ENCODE peak calls at places on chromosomes 12 and 14, in five cellular contexts. R is K562, H is HepG2, F is GM12878, D is H1. P is an unnamed sample. For H3K4me1, the result is how much of the 10 kb centered on the place peaks cover.

GRCh38 chr14:73771848-73772705 is 57.9 kb upstream of the PNMA1 start:
- DNase-seq in R (peak), H (peak), F (peak), D (peak), P (no peak)

GRCh38 chr14:99879401-99880295 is 86.4 kb downstream of the EML1 start:
- DNase-seq in R (no peak), H (no peak), F (no peak), D (no peak), P (no peak)

GRCh38 chr12:22979854-22980253 is 354.9 kb downstream of the ETNK1 start:
- DNase-seq in R (no peak), H (no peak), F (no peak), D (no peak), P (no peak)

GRCh38 chr14:85308531-85309300 is 221.2 kb upstream of the FLRT2 start:
- DNase-seq in R (no peak), H (no peak), F (no peak), D (no peak), P (no peak)

GRCh38 chr12:559208-559905 is 99.6 kb downstream of the B4GALNT3 start:
- DNase-seq in R (no peak), H (no peak), F (no peak), D (no peak), P (no peak)

GRCh38 chr14:100416921-100417451 is 93.8 kb downstream of the SLC25A47 start:
- DNase-seq in R (no peak), H (no peak), F (no peak), D (no peak), P (no peak)

GRCh38 chr14:94612174-94612573 is at the start of gene SERPINA3:
- DNase-seq in R (no peak), H (peak), F (no peak), D (no peak), P (no peak)

GRCh38 chr12:155006-155405 is 59.0 kb downstream of the SLC6A12 start:
- DNase-seq in R (no peak), H (no peak), F (no peak), D (no peak), P (no peak)

GRCh38 chr12:7217475-7218069 is 28.1 kb downstream of the PEX5 start:
- DNase-seq in R (no peak), H (no peak), F (no peak), D (no peak), P (no peak)

GRCh38 chr12:97229036-97229435 is 233.6 kb upstream of the RMST start:
- DNase-seq in R (no peak), H (no peak), F (no peak), D (no peak), P (no peak)

GRCh38 chr12:132325733-132326130 is 3.7 kb downstream of the GALNT9 start:
- DNase-seq in R (no peak), H (no peak), F (no peak), D (no peak), P (no peak)
- TF ChIP-seq SIN3A in R (no peak), H (no peak), F (no peak), D (no peak), P (no peak)

GRCh38 chr12:96189781-96190180 is 4.4 kb upstream of the ELK3 start:
- DNase-seq in R (no peak), H (no peak), F (no peak), D (no peak), P (no peak)

GRCh38 chr12:96185914-96186313 is 8.3 kb upstream of the ELK3 start:
- DNase-seq in R (no peak), H (no peak), F (no peak), D (no peak), P (no peak)

GRCh38 chr12:96187675-96188355 is 6.4 kb upstream of the ELK3 start:
- DNase-seq in R (no peak), H (no peak), F (no peak), D (no peak), P (no peak)

GRCh38 chr12:96186902-96187301 is 7.3 kb upstream of the ELK3 start:
- DNase-seq in R (no peak), H (no peak), F (no peak), D (no peak), P (no peak)

DNA sequence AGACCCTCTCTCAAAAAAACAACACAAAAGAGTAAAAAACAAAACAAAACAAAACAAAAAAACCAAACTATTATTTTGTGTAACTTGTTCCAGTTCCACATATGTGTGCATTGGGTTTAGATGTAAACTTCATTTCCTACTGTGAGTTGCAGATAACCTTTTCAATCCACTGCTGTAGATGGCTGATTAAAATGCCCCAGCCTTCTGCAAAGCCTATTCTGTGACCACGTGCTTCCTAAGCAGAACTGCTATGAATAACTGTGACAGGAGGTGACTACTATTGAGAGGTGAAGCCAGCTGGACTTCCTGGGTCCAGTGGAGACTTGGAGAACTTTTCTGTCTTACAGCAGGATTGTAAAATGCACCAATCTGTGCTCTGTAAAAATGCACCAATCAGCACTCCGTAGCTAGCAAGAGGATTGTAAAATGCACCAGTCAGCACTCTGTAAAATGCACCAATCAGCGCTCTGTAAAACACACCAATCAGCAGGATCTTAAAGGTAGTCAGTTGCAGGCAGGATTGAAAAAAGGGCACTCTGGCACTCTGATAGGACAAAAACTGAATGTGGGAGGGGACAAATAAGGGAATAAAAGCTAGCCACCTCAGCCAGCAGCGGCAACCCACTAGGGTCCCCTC is 10.3 kb upstream of the ELK3 start:
- DNase-seq in R (peak), H (no peak), F (no peak), D (no peak), P (no peak)
- TF ChIP-seq CEBPB in R (no peak), H (no peak), F (no peak), D (no peak), P (no peak)

GRCh38 chr12:15815730-15816129 is 26.5 kb upstream of the EPS8 start:
- DNase-seq in R (no peak), H (no peak), F (no peak), D (no peak), P (no peak)
- H3K4me1 ChIP-seq in R (under half), H (under half), F (under half), D (under half), P (under half)

DNA sequence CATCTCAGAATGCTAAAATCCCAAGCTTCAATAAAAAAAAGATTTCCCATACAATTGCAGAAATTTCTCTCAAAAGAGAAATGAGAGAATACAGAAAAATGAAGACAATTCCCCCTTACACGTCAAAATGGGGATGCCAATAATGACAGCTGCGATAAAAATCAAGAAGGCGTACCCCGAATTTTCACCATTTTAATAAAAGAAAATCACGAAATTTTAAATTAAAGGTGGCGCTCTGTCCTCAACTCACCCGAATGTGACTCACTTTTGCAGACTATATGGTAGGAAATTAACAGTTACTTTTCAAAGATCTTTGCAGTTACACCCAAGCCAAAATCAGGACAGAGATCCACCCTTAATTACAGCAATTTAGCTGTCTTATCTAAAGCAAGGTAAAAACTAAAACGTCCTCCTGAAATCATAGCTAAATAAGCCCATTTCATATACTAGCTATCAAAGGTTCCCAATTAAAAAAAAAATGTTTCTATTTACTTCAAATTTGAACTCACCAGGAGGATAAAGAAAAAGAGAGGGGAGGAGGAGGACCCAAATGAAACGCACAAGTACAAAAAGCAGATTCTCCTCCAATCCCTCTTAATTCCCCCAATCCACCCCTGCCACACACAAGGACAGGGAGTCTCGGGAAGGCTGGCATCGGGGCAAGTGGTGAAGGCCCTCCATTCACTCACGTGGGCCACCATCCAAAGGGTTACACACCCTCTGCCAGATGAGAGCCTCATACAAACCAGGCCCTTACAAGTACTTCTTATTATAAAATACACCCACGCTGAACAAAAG is 1.9 kb downstream of the ATP2B1 start:
- DNase-seq in R (no peak), H (no peak), F (no peak), D (no peak), P (no peak)
- TF ChIP-seq SIN3A in R (no peak), H (no peak), F (no peak), D (no peak), P (no peak)

DNA sequence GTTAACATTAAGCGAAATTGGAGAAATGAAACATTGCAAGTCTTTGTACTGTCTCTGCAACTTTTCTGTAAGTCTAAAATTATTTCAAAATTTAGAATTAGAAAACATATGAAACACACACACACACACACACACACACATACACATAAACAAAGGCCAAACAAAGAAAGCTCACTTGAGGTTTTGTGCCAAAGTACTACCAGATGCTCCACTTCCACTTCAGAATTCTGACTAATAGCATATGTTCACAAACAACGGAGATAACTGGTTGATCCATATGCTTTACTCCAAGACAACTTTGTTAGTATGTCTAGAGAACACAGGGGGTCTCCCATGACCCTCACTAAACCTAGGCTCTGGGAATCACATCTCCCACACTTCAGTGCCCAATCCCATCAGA is 133.8 kb upstream of the CLEC14A start:
- DNase-seq in R (no peak), H (no peak), F (no peak), D (no peak), P (no peak)
- TF ChIP-seq CEBPB in R (no peak), H (no peak), F (no peak), D (no peak), P (no peak)

DNA sequence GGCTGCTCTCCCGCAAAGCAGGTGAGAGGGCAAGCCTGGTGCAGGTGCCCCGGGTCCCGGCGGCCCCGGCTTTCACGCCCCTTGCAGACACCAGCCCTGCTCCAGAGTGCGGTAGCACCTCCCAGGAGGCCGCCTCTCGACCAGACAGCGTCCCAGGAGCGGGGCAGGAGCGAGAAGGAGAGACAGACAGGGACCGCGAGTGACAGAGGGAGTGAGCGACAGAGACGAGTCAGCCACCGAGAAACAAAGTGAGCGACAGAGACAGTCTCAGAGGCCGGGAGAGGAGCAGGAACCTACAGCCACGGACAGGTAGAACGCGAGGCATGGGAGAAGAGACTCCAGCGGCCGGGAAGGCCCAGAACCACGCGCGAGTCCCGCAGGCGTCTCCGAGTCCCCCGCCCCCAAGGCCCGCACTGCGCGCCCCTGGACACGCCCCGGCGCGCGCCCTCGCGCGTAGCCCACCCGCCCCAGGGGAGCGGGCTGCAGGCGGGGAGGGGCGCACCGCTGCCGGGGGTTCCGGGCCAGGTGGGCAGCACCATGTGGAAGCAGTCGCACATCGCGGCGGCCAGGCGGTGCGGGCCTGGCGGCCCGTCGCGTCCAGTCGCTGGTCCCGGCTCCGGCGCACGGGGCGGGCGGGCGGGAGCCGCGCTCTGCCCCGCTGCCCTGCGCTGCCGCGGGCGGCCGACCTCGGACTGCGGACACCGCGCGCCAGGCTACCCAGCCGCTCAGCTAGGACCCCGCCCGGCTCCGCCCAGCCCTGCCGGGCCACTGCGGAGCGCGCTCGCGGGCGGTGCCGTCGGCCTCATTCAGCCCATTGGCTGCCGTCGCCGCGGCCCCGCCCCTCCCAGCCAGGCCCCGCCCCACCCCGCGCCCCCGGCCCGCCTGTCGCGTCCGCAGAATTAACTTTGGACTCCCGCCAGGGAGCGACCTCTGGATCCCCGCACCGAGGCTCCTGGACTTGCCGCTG is at the start of gene AHNAK2:
- DNase-seq in R (peak), H (peak), F (no peak), D (peak), P (peak)
- H3K4me1 ChIP-seq in R (half or more), H (under half), F (under half), D (under half), P (half or more)

GRCh38 chr12:125247477-125247876 is 182.2 kb downstream of the AACS start:
- DNase-seq in R (peak), H (no peak), F (no peak), D (no peak), P (no peak)

GRCh38 chr12:125244338-125244737 is 179.1 kb downstream of the AACS start:
- DNase-seq in R (no peak), H (no peak), F (no peak), D (no peak), P (no peak)

GRCh38 chr12:125246346-125246656 is 181.1 kb downstream of the AACS start:
- DNase-seq in R (no peak), H (no peak), F (no peak), D (no peak), P (no peak)

GRCh38 chr12:125243811-125244210 is 178.6 kb downstream of the AACS start:
- DNase-seq in R (no peak), H (no peak), F (no peak), D (no peak), P (no peak)

DNA sequence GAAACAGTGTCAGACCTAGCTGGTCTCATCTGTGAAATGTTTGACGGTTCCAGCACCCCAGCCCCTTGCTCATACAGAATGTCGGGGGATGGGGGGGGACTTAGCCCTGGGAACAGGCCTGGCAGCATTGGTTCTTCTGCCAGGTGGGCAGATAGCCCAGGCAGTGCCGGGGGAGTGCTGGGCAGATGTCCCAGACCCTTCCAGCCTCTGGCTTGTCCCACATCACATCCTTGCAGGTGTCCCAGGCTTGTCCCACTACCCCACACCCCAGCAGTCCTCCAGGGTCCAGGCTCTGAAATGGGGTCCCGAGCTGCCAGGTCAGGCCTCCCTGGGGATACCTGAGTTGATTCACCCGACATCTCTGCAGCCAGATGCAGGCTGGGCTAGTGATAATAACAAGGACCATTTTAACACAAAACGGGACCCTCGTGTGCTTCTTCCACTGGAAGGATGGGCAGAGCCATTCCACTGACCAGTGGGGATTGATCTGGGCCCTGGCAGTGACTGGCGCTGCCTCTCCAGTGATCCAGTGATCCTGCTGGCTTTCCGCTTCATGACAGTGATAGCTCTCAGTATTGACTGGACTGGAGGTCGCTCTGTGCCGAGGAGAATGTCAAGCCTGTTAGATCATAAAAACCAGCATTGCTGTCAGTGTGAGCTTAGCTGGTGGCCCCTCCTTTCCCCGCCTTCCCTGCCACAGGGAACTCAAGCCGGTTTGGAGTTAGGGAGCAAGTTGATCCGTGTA is 180.5 kb downstream of the AACS start:
- DNase-seq in R (no peak), H (no peak), F (no peak), D (no peak), P (no peak)
- TF ChIP-seq SIN3A in R (no peak), H (no peak), F (no peak), D (no peak), P (no peak)

GRCh38 chr12:18810537-18811253 is 72.8 kb downstream of the CAPZA3 start:
- DNase-seq in R (no peak), H (no peak), F (no peak), D (no peak), P (no peak)
- TF ChIP-seq CEBPB in R (peak), H (peak), F (no peak), D (peak), P (no peak)

GRCh38 chr12:132921685-132922084 is 34.3 kb upstream of the CHFR start:
- DNase-seq in R (peak), H (no peak), F (no peak), D (peak), P (peak)
- H3K4me1 ChIP-seq in R (under half), H (under half), F (under half), D (under half), P (under half)

DNA sequence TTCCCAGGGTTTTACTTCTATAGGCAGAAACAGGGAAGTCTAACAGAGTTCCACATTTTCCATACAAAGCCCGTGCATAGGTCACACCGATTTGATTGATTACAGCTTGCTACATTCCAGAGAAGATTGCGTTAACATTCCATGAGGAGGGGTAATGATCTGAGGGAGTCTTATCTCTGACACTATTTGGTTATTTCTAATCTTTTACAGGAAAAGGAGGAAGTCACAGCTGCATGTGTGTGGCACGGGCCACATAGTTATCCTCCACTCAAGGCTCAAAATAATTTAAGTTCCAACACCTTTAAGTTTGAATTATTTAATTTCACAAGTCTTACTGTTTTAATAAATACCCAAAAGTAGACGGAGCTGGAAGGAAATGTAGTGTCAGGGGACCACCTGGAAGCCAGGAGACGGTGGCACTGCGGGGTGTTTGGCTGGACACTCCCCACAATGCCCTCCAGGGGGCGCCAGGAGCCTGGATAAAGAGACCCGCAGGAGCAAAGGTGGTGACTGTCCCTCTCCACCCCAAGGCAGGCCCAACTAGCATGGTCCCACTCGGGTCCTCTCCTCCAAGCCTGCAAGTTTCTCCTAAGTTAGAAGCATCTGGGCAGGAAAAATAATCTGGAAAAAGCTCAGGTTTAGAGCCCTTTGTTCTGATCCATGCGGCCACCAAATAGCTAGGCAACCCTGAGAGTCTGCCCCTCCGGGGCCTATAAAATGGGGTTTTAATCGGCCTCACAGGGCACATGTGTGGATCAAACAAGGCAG is 20.2 kb downstream of the KRT8 start:
- DNase-seq in R (peak), H (peak), F (no peak), D (peak), P (no peak)
- TF ChIP-seq SIN3A in R (no peak), H (peak), F (no peak), D (no peak), P (no peak)

P was measured in HCT116.